ENCODE peak calls at places on chromosomes 3 and 15, in ten cellular contexts. H is cardiac septum; U is Caki2; R is SW480; N is EL; I is stimulated activated CD4-positive, alpha-beta T cell treated with anti-CD3 and anti-CD28 coated beads, Interleukin-1b, Interleukin-23, amount 100 ng/mL, for 24 hours; F is foreskin fibroblast; W is HTR-8/SVneo; A is NCI-H69; E is stimulated activated CD8-positive, alpha-beta memory T cell treated with anti-CD3 and anti-CD28 coated beads, Interleukin-7, amount 100 ng/mL, for 24 hours. D is an unnamed sample.

GRCh38 chr15:78854973-78855372 is 17.7 kb upstream of the MORF4L1 start:
- DNase-seq in E (no peak), R (no peak), U (no peak), W (no peak), I (no peak), H (peak; percentile 53), A (no peak), N (no peak), F (no peak), D (no peak)

GRCh38 chr3:116037954-116038911 is 407.1 kb downstream of the LSAMP start:
- DNase-seq in F (no peak), H (no peak), U (no peak), R (no peak), A (no peak), E (no peak), W (no peak), N (no peak), I (no peak), D (no peak)

GRCh38 chr15:56208641-56209155 is 35.0 kb downstream of the RFX7 start:
- DNase-seq in F (no peak), I (no peak), N (peak; percentile 36), A (no peak), W (no peak), E (no peak), H (no peak), R (no peak), U (no peak), D (no peak)

GRCh38 chr3:152961323-152961722 is 126.4 kb downstream of the P2RY1 start:
- DNase-seq in U (no peak), A (peak; percentile 28), F (peak; percentile 41), W (peak; percentile 4), E (no peak), H (no peak), R (peak; percentile 20), I (no peak), N (no peak), D (no peak)

GRCh38 chr15:81301815-81302399 is 22.0 kb downstream of the STARD5 start:
- DNase-seq in I (peak; percentile 44), E (no peak), R (no peak), F (no peak), W (no peak), N (no peak), H (no peak), U (no peak), A (no peak), D (no peak)

GRCh38 chr15:68818088-68818670 is 2.5 kb downstream of the ANP32A start:
- DNase-seq in U (peak; percentile 43), W (peak; percentile 67), H (peak; percentile 82), R (peak; percentile 62), I (peak; percentile 55), N (peak; percentile 81), A (peak; percentile 87), E (peak; percentile 30), F (peak; percentile 66), D (no peak)

GRCh38 chr3:86990171-86990733 is 697 bp downstream of the VGLL3 start:
- DNase-seq in R (peak; percentile 63), W (no peak), H (no peak), F (no peak), E (no peak), N (peak; percentile 59), U (no peak), I (no peak), A (peak; percentile 76), D (no peak)

GRCh38 chr15:48477795-48478360 is 146.6 kb downstream of the DUT start:
- DNase-seq in E (no peak), R (no peak), N (no peak), F (no peak), W (no peak), U (no peak), A (no peak), I (no peak), H (no peak), D (no peak)

GRCh38 chr3:41234823-41235722 is 35.8 kb downstream of the CTNNB1 start:
- DNase-seq in I (no peak), A (peak; percentile 28), N (no peak), U (no peak), R (no peak), H (no peak), E (no peak), W (no peak), F (peak; percentile 32), D (no peak)

GRCh38 chr3:180947761-180948390 is 35.4 kb downstream of the FXR1 start:
- DNase-seq in R (no peak), E (no peak), N (no peak), W (no peak), U (no peak), A (no peak), F (no peak), I (no peak), H (no peak), D (no peak)

GRCh38 chr3:152709659-152710058 is 125.3 kb upstream of the P2RY1 start:
- DNase-seq in H (no peak), W (no peak), E (no peak), U (no peak), I (no peak), A (no peak), R (no peak), F (no peak), N (no peak), D (no peak)

GRCh38 chr15:49673861-49674260 is 53.0 kb downstream of the DTWD1 start:
- DNase-seq in N (no peak), I (no peak), F (no peak), U (no peak), E (no peak), A (no peak), W (no peak), H (no peak), R (no peak), D (no peak)

D was measured in omental fat pad.